ENCODE peak calls at places on chromosomes 3 and 15, in four cellular contexts. I is uterus, F is upper lobe of right lung, B is AG04449. D is an unnamed sample.

GRCh38 chr15:70494861-70495571 is 268.3 kb downstream of the UACA start:
- DNase-seq in I (no peak), F (no peak), B (peak; percentile 87), D (peak; percentile 74)

GRCh38 chr15:64634576-64635485 is 140.6 kb downstream of the RBPMS2 start:
- DNase-seq in I (no peak), F (no peak), B (no peak), D (no peak)

GRCh38 chr3:181009225-181009624 is 19.7 kb upstream of the DNAJC19 start:
- DNase-seq in I (no peak), F (no peak), B (no peak), D (no peak)

GRCh38 chr15:79219393-79220056 is 63.0 kb upstream of the ANKRD34C start:
- DNase-seq in I (no peak), F (no peak), B (no peak), D (no peak)

GRCh38 chr3:105431171-105431570 is 64.5 kb downstream of the ALCAM start:
- DNase-seq in I (no peak), F (no peak), B (no peak), D (no peak)

GRCh38 chr15:34665498-34666116 is 82.2 kb upstream of the GOLGA8B start:
- DNase-seq in I (no peak), F (no peak), B (no peak), D (no peak)

GRCh38 chr3:143552851-143553250 is 295.4 kb downstream of the SLC9A9 start:
- DNase-seq in I (no peak), F (no peak), B (no peak), D (no peak)

GRCh38 chr3:14177580-14178246 is 688 bp downstream of the XPC start:
- DNase-seq in I (no peak), F (no peak), B (no peak), D (no peak)

GRCh38 chr3:187714404-187714979 is 12.1 kb upstream of the RTP2 start:
- DNase-seq in I (peak; percentile 66), F (no peak), B (no peak), D (no peak)

GRCh38 chr3:185988080-185988815 is 50.4 kb upstream of the TRA2B start:
- DNase-seq in I (no peak), F (no peak), B (no peak), D (no peak)

GRCh38 chr3:160678447-160678846 is 1.5 kb downstream of the ARL14 start:
- DNase-seq in I (no peak), F (no peak), B (no peak), D (no peak)

GRCh38 chr15:44536298-44536961 is 517 bp upstream of the EIF3J start:
- DNase-seq in I (no peak), F (peak; percentile 94), B (peak; percentile 37), D (peak; percentile 24)

GRCh38 chr3:169339386-169339785 is 324.1 kb downstream of the MECOM start:
- DNase-seq in I (no peak), F (no peak), B (no peak), D (no peak)

GRCh38 chr15:49320337-49320736 is 102.7 kb upstream of the FGF7 start:
- DNase-seq in I (no peak), F (no peak), B (no peak), D (no peak)

GRCh38 chr3:149299938-149300791 is 33.3 kb downstream of the TM4SF18 start:
- DNase-seq in I (peak; percentile 27), F (no peak), B (peak; percentile 87), D (peak; percentile 84)

GRCh38 chr3:43902415-43902814 is 211.7 kb downstream of the ABHD5 start:
- DNase-seq in I (no peak), F (no peak), B (no peak), D (no peak)

GRCh38 chr15:42737529-42738328 is 801 bp upstream of the CDAN1 start:
- DNase-seq in I (no peak), F (no peak), B (no peak), D (no peak)

GRCh38 chr3:128486157-128486691 is 6.8 kb downstream of the GATA2 start:
- DNase-seq in I (no peak), F (no peak), B (no peak), D (no peak)

GRCh38 chr3:37772773-37773291 is 88.8 kb upstream of the CTDSPL start:
- DNase-seq in I (no peak), F (no peak), B (no peak), D (no peak)

GRCh38 chr3:23198801-23199200 is 4.3 kb upstream of the UBE2E2 start:
- DNase-seq in I (no peak), F (no peak), B (peak; percentile 36), D (peak; percentile 39)

GRCh38 chr3:159126261-159127020 is 324.6 kb downstream of the MFSD1 start:
- DNase-seq in I (no peak), F (no peak), B (no peak), D (no peak)

GRCh38 chr3:111653766-111654165 is 58.6 kb upstream of the ZBED2 start:
- DNase-seq in I (no peak), F (no peak), B (no peak), D (no peak)

GRCh38 chr3:127152676-127153505 is 40.0 kb upstream of the PRR23E start:
- DNase-seq in I (peak; percentile 0), F (no peak), B (no peak), D (no peak)

GRCh38 chr3:58522759-58523425 is 14.1 kb downstream of the ACOX2 start:
- DNase-seq in I (no peak), F (no peak), B (no peak), D (no peak)

GRCh38 chr15:45268135-45268534 is 16.1 kb downstream of the SLC28A2 start:
- DNase-seq in I (no peak), F (no peak), B (no peak), D (no peak)

GRCh38 chr3:49718419-49719213 is 868 bp downstream of the AMIGO3 start:
- DNase-seq in I (no peak), F (peak; percentile 74), B (no peak), D (no peak)

GRCh38 chr15:77037475-77038209 is 33.3 kb downstream of the TSPAN3 start:
- DNase-seq in I (peak; percentile 13), F (peak; percentile 63), B (no peak), D (no peak)

GRCh38 chr3:30135190-30135589 is 471.2 kb upstream of the TGFBR2 start:
- DNase-seq in I (no peak), F (no peak), B (no peak), D (no peak)
- TF ChIP-seq CTCF in I (no peak), F (no peak), B (no peak), D (peak; percentile 20)

GRCh38 chr15:67832031-67832551 is 6.8 kb downstream of the SKOR1 start:
- DNase-seq in I (no peak), F (peak; percentile 43), B (no peak), D (no peak)
- TF ChIP-seq CTCF in I (no peak), F (no peak), B (peak; percentile 56), D (peak; percentile 30)

GRCh38 chr3:125141596-125142417 is 70.7 kb downstream of the SLC12A8 start:
- DNase-seq in I (peak; percentile 61), F (peak; percentile 85), B (no peak), D (no peak)
- TF ChIP-seq CTCF in I (peak; percentile 46), F (peak; percentile 43), B (peak; percentile 45), D (peak; percentile 24)

DNA sequence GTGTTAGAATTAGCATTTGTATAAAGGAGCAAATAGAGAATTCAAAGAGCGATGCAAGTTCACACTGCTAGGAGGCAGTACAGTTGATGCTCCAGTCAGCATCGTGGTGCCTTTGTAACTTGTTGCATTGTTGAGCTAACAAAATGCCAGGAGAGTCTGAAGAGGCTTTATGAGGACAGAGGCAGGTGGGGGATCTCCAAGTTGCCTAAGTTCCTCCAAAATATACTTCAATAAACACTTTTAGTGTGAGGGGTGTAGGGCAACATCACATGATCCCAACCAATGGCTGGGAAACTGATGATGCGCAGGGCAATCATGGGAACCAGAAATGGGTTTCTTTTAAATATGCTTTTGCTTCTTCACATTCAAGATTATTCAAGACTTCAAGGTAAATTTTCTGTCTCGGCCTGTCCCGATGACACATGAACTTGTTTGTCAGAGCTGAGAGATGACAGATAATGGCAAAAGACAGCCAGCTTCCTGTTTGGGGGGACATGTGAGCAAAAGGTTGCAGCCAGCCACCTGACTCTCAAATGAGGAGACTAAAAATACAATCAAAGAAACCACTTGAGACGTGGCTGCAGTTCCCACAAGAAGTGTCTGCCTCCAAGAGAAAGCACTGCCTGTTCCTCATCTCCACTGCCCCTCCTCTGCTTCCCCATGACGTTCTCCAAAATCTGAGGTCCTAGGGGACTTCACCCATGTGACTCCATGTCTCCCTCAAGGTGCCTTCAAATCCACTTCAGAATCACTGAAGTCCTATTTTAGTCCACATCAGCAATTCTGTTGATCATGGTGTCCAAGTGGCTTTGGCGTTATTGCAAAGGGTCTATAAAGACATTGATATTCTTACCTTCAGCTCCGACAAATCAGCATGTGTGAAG is 39.3 kb downstream of the KLHL6 start:
- DNase-seq in I (no peak), F (no peak), B (no peak), D (no peak)
- TF ChIP-seq CTCF in I (no peak), F (no peak), B (no peak), D (no peak)

DNA sequence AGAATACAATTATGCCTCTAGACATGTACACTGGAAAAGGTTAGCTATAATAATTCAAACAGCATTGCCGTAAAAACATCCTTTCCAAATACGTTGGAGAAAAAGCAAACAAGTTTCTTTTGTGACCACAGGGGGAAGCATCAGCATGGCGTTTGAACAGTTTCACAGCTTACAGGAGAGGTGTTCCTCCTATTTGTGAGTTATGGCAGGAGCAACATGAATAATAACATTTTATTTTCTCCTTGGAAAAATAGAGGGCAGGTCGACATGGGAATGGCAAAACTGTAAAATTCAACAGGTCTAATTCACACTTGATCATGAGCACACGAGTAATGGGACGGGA is 39.7 kb upstream of the GADL1 start:
- DNase-seq in I (no peak), F (no peak), B (no peak), D (peak; percentile 15)
- TF ChIP-seq CTCF in I (peak; percentile 56), F (peak; percentile 54), B (peak; percentile 49), D (peak; percentile 62)

GRCh38 chr3:106824856-106825255 is 552.4 kb upstream of the CCDC54 start:
- DNase-seq in I (no peak), F (no peak), B (no peak), D (no peak)
- TF ChIP-seq CTCF in I (peak; percentile 5), F (peak; percentile 17), B (peak; percentile 50), D (peak; percentile 35)

DNA sequence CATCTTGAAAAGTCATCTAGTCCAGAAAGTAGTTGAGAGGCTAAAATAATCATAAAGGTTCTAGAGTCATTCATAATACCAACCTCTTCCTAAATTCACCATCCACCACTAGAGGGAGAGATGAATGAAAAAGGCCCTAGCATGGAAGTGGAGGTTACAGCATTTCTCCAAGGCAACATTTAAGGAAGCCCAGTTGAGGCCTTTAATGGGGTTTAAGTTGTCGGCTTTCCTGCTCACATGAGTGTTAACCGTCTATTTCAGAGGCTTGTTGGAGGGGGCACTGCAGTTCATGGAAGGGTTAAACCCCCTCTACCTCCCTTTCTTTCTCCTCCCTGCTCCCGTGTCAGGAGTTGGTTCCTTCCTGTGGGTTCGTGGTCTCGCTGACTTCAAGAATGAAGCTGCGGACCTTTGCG is 3.8 kb upstream of the SLCO3A1 start:
- DNase-seq in I (no peak), F (no peak), B (no peak), D (peak; percentile 12)
- TF ChIP-seq CTCF in I (peak; percentile 50), F (peak; percentile 58), B (peak; percentile 48), D (peak; percentile 74)

DNA sequence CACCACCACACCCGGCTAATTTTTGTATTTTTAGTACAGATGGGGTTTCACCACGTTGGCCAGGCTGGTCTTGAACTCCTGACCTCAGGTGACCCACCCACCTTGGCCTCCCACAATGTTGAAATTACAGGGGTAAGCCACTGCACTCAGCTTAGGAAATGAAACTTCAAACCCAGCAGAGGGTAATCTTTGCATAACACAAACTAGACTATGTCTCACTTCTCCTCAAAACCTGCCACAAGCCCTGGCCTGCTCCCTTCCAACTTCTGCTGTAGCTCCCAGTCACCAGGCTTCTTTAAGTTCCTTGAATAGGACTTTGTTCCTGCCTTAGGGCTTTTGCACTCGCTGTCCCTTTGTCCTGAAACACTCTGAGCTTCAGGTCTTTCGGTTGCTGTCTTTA is 39.2 kb upstream of the SEMA4B start:
- DNase-seq in I (no peak), F (no peak), B (no peak), D (no peak)
- TF ChIP-seq CTCF in I (no peak), F (no peak), B (no peak), D (no peak)

GRCh38 chr3:48432411-48433371 is 2.8 kb upstream of the PLXNB1 start:
- DNase-seq in I (peak; percentile 12), F (no peak), B (no peak), D (no peak)
- TF ChIP-seq CTCF in I (no peak), F (no peak), B (no peak), D (no peak)